ENCODE peak calls at places on chromosome 3, in four cellular contexts. E is K562, Z is HepG2, U is GM12878. F is an unnamed sample.

GRCh38 chr3:57164606-57165573 is at the start of gene IL17RD:
- DNase-seq in Z (peak; percentile 37), E (peak; percentile 91), U (no peak), F (peak; percentile 88)

GRCh38 chr3:37892917-37893595 is 31.4 kb downstream of the CTDSPL start:
- DNase-seq in Z (peak; percentile 85), U (no peak), E (no peak), F (no peak)

GRCh38 chr3:198064420-198064819 is 104.4 kb downstream of the LMLN start:
- DNase-seq in E (no peak), U (no peak), Z (no peak), F (no peak)

GRCh38 chr3:5278666-5279065 is 91.2 kb downstream of the EDEM1 start:
- DNase-seq in E (no peak), U (no peak), Z (no peak), F (no peak)

GRCh38 chr3:64684715-64685261 is 3.0 kb downstream of the ADAMTS9 start:
- DNase-seq in Z (no peak), E (no peak), U (no peak), F (peak; percentile 54)

GRCh38 chr3:45092132-45093031 is 53.8 kb downstream of the CDCP1 start:
- DNase-seq in Z (no peak), U (no peak), E (peak; percentile 91), F (no peak)

GRCh38 chr3:160225181-160226025 is at the start of gene C3orf80:
- DNase-seq in E (peak; percentile 70), Z (peak; percentile 12), U (no peak), F (peak; percentile 74)

GRCh38 chr3:49930922-49931321 is 1.3 kb upstream of the MON1A start:
- DNase-seq in Z (peak; percentile 61), U (no peak), E (peak; percentile 66), F (peak; percentile 75)

GRCh38 chr3:67059443-67059842 is 61.3 kb downstream of the KBTBD8 start:
- DNase-seq in U (no peak), E (no peak), Z (no peak), F (no peak)

GRCh38 chr3:53072653-53073552 is 27.0 kb upstream of the SFMBT1 start:
- DNase-seq in Z (peak; percentile 81), E (peak; percentile 79), U (peak; percentile 43), F (peak; percentile 96)

GRCh38 chr3:185688808-185689207 is 102.7 kb downstream of the SENP2 start:
- DNase-seq in E (peak; percentile 35), U (no peak), Z (peak; percentile 35), F (no peak)

GRCh38 chr3:71881041-71881440 is 96.1 kb upstream of the PROK2 start:
- DNase-seq in U (no peak), E (no peak), Z (no peak), F (no peak)

GRCh38 chr3:23865595-23866396 is 51.0 kb downstream of the NKIRAS1 start:
- DNase-seq in U (peak; percentile 45), E (no peak), Z (peak; percentile 65), F (peak; percentile 34)

GRCh38 chr3:141486735-141487418 is at the start of gene RASA2:
- DNase-seq in E (peak; percentile 92), U (no peak), Z (peak; percentile 26), F (peak; percentile 71)

GRCh38 chr3:13546667-13547171 is 2.2 kb upstream of the FBLN2 start:
- DNase-seq in E (peak; percentile 92), U (no peak), Z (no peak), F (no peak)

GRCh38 chr3:71955549-71956373 is 170.8 kb upstream of the PROK2 start:
- DNase-seq in E (peak; percentile 42), U (peak; percentile 61), Z (peak; percentile 34), F (peak; percentile 64)

GRCh38 chr3:4793311-4793710 is 185.9 kb upstream of the BHLHE40 start:
- DNase-seq in U (no peak), Z (no peak), E (no peak), F (no peak)

GRCh38 chr3:10204921-10205320 is 40.2 kb downstream of the IRAK2 start:
- DNase-seq in E (no peak), Z (no peak), U (no peak), F (no peak)

GRCh38 chr3:125112981-125113380 is 57.2 kb upstream of the HEG1 start:
- DNase-seq in Z (no peak), U (no peak), E (no peak), F (no peak)

GRCh38 chr3:126056681-126057546 is 27.0 kb downstream of the SLC41A3 start:
- DNase-seq in Z (peak; percentile 85), U (no peak), E (no peak), F (no peak)

GRCh38 chr3:177746259-177747021 is 549.2 kb upstream of the TBL1XR1 start:
- DNase-seq in Z (no peak), U (no peak), E (no peak), F (no peak)

GRCh38 chr3:55492976-55493375 is 5.9 kb upstream of the WNT5A start:
- DNase-seq in E (no peak), Z (no peak), U (no peak), F (no peak)

GRCh38 chr3:4986175-4986610 is 7.0 kb downstream of the BHLHE40 start:
- DNase-seq in U (no peak), Z (no peak), E (no peak), F (no peak)

GRCh38 chr3:81592101-81592500 is 169.3 kb downstream of the GBE1 start:
- DNase-seq in E (no peak), U (no peak), Z (no peak), F (no peak)

GRCh38 chr3:186021673-186022362 is 84.0 kb upstream of the TRA2B start:
- DNase-seq in U (no peak), Z (no peak), E (no peak), F (no peak)

GRCh38 chr3:172138792-172139507 is 99.6 kb downstream of the FNDC3B start:
- DNase-seq in E (peak; percentile 67), Z (peak; percentile 70), U (peak; percentile 89), F (no peak)

GRCh38 chr3:64871237-64871636 is 183.4 kb upstream of the ADAMTS9 start:
- DNase-seq in Z (no peak), E (no peak), U (no peak), F (no peak)

GRCh38 chr3:14431556-14431927 is 29.1 kb downstream of the SLC6A6 start:
- DNase-seq in Z (no peak), E (peak; percentile 56), U (no peak), F (no peak)

GRCh38 chr3:70049761-70050160 is 50.2 kb downstream of the SAMMSON start:
- DNase-seq in Z (no peak), E (no peak), U (no peak), F (no peak)
- TF ChIP-seq CBFB in Z (no peak), E (no peak), U (no peak), F (no peak)

DNA sequence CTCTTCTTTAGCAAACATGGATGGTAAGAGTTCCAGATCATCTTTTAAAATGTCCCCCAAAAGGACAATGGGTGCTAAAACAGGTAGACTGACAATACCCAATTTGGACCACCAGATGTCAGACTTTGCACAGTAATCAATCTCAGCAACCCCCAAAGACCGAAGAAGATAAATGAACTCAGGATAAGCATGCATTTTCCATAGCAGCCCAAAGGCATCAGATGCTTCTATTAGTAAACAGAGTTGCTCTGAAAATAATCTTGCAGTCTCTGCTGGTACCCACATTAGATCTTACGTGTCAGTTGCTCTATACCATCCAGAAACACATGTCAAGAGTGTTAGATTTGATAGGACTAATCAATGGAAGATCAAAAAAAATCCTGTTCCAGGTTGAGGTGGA is 20.6 kb downstream of the MYH15 start:
- DNase-seq in U (peak; percentile 31), Z (peak; percentile 39), E (peak; percentile 25), F (peak; percentile 18)
- TF ChIP-seq CBFB in U (no peak), Z (no peak), E (no peak), F (no peak)

GRCh38 chr3:168077091-168077490 is 18.6 kb downstream of the GOLIM4 start:
- DNase-seq in Z (no peak), U (no peak), E (no peak), F (no peak)

GRCh38 chr3:168081856-168082255 is 13.9 kb downstream of the GOLIM4 start:
- DNase-seq in E (no peak), U (no peak), Z (no peak), F (no peak)

GRCh38 chr3:168081171-168081771 is 14.5 kb downstream of the GOLIM4 start:
- DNase-seq in E (no peak), Z (no peak), U (no peak), F (no peak)

GRCh38 chr3:168080022-168080421 is 15.7 kb downstream of the GOLIM4 start:
- DNase-seq in U (no peak), E (no peak), Z (no peak), F (no peak)

GRCh38 chr3:168080499-168081170 is 15.1 kb downstream of the GOLIM4 start:
- DNase-seq in Z (no peak), U (no peak), E (no peak), F (no peak)
- TF ChIP-seq CBFB in Z (no peak), U (no peak), E (no peak), F (no peak)

DNA sequence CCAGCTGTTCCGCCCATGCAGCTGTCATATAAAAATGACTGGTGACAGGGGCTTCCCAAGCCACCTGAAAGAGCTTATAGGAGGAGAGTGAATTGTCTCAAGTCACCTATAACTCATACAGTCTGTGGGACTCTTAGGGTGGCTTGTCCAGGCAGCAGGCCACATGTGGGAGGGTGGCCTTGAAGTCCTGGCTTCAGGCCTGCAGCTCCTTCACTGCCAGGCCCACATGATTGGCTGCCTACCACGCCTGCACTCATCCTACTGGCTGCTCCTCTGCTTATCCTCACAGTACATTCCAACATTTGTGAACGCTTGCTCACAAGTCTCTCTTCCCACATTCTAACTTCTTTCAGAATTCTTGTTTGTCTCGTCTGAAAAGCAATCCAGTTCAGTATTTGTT is 41.1 kb upstream of the TIPARP start:
- DNase-seq in Z (no peak), U (no peak), E (no peak), F (no peak)
- TF ChIP-seq CBFB in Z (no peak), U (no peak), E (no peak), F (no peak)

DNA sequence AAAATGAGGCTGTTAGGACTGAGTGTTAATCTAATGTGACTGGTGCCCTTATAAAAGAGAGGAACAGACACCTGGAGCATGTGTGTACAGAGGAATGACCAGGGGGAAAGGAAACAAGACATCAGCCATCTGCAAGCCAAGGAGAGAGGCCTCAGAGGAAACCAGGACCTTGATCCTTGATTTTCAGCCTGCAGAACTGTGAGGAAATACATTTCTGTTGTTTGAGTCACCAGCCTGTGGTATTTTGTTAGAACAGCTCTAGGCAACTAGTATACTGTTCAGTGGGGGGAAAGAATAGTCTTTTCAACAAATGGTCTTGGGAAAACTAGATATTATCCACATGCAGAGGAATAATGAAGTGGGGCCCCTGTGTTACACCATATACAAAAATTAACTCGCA is 80.6 kb downstream of the CCR1 start:
- DNase-seq in E (no peak), U (no peak), Z (peak; percentile 3), F (no peak)
- TF ChIP-seq CBFB in E (no peak), U (no peak), Z (no peak), F (no peak)

DNA sequence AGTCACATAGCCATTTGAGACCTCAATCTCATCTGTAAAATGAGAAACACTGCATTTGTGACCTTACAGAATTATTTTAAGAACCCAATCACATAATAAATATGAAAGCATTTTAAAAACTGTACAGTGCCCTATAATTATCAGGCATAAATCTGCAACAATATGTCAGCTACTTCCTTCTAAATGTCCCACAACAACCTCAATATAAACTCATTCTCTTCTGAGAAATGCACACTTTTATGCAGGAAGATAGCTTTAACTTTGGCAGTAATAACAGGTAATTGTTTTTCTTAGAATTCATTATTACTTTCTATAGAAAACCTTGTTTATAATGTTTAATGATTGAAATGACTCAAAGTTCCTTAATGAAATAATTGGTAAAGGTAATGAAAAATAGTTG is 400.7 kb upstream of the AGTR1 start:
- DNase-seq in E (no peak), Z (no peak), U (no peak), F (no peak)
- TF ChIP-seq CBFB in E (no peak), Z (no peak), U (no peak), F (no peak)